ENCODE peak calls at places on chromosomes 2 and 18, in five cellular contexts. D is iris pigment epithelial cell, M is GM10248, L is mesendoderm, F is AG09309. J is an unnamed sample.

GRCh38 chr2:190283783-190284182 is 35.8 kb downstream of the HIBCH start:
- DNase-seq in D (peak), M (no peak), L (no peak), F (peak), J (peak)

GRCh38 chr2:233542507-233542906 is 24.1 kb downstream of the USP40 start:
- DNase-seq in D (peak), M (no peak), L (no peak), F (peak), J (peak)

GRCh38 chr2:88875749-88876148 is 184.3 kb downstream of the RPIA start:
- DNase-seq in D (no peak), M (no peak), L (no peak), F (no peak), J (no peak)

GRCh38 chr2:143083636-143084035 is 45.6 kb upstream of the ARHGAP15 start:
- DNase-seq in D (peak), M (no peak), L (peak), F (peak), J (peak)

GRCh38 chr18:48649231-48649630 is 110.4 kb downstream of the CTIF start:
- DNase-seq in D (no peak), M (no peak), L (peak), F (no peak), J (no peak)

GRCh38 chr2:149383340-149383739 is 53.0 kb downstream of the LYPD6 start:
- DNase-seq in D (peak), M (no peak), L (no peak), F (peak), J (peak)

GRCh38 chr2:19073522-19073921 is 284.9 kb downstream of the OSR1 start:
- DNase-seq in D (peak), M (no peak), L (peak), F (no peak), J (peak)

GRCh38 chr2:18647731-18648130 is 58.4 kb upstream of the NT5C1B start:
- DNase-seq in D (no peak), M (no peak), L (no peak), F (no peak), J (no peak)

GRCh38 chr2:149420053-149420963 is 89.9 kb downstream of the LYPD6 start:
- DNase-seq in D (no peak), M (no peak), L (no peak), F (no peak), J (no peak)

GRCh38 chr2:100806550-100806949 is 13.4 kb upstream of the NPAS2 start:
- DNase-seq in D (no peak), M (no peak), L (no peak), F (no peak), J (no peak)

GRCh38 chr2:110678457-110679336 is 834 bp upstream of the BUB1 start:
- DNase-seq in D (no peak), M (peak), L (peak), F (no peak), J (no peak)

GRCh38 chr2:98902209-98903063 is 33.6 kb downstream of the CRACDL start:
- DNase-seq in D (no peak), M (no peak), L (no peak), F (no peak), J (no peak)

GRCh38 chr2:170118641-170119040 is 59.3 kb upstream of the MYO3B start:
- DNase-seq in D (no peak), M (no peak), L (no peak), F (no peak), J (no peak)

GRCh38 chr2:136164377-136164776 is 46.4 kb upstream of the CXCR4 start:
- DNase-seq in D (no peak), M (no peak), L (no peak), F (no peak), J (no peak)

GRCh38 chr18:10169064-10169562 is 255.3 kb downstream of the VAPA start:
- DNase-seq in D (peak), M (no peak), L (no peak), F (no peak), J (no peak)

GRCh38 chr2:240601061-240601830 is 14.7 kb downstream of the CAPN10 start:
- DNase-seq in D (no peak), M (no peak), L (no peak), F (no peak), J (no peak)

GRCh38 chr2:14524041-14524802 is 108.3 kb upstream of the LRATD1 start:
- DNase-seq in D (peak), M (no peak), L (no peak), F (peak), J (peak)

GRCh38 chr2:220277445-220277960 is 650.1 kb downstream of the SLC4A3 start:
- DNase-seq in D (peak), M (no peak), L (no peak), F (peak), J (peak)

GRCh38 chr18:79775441-79776221 is 22.1 kb upstream of the KCNG2 start:
- DNase-seq in D (no peak), M (no peak), L (no peak), F (no peak), J (no peak)

GRCh38 chr18:63237486-63237885 is 82.1 kb downstream of the BCL2 start:
- DNase-seq in D (no peak), M (no peak), L (peak), F (no peak), J (no peak)

GRCh38 chr2:240570531-240571313 is 2.4 kb downstream of the RNPEPL1 start:
- DNase-seq in D (no peak), M (no peak), L (no peak), F (no peak), J (no peak)

GRCh38 chr2:219947575-219947974 is 320.1 kb downstream of the SLC4A3 start:
- DNase-seq in D (peak), M (no peak), L (no peak), F (no peak), J (no peak)

GRCh38 chr18:5895300-5895885 is at the start of gene TMEM200C:
- DNase-seq in D (no peak), M (peak), L (peak), F (no peak), J (no peak)

GRCh38 chr18:908631-909621 is 4.3 kb downstream of the ADCYAP1 start:
- DNase-seq in D (no peak), M (no peak), L (peak), F (no peak), J (no peak)

J was measured in non-pigmented ciliary epithelial cell.